ENCODE peak calls at places on chromosomes 7 and 10, in nine cellular contexts. E is HEK293T; O is astrocyte of the spinal cord; C is sciatic nerve; Z is head of caudate nucleus; Y is AG08395; X is cardiac fibroblast; U is CD8-positive, alpha-beta memory T cell; F is activated naive CD8-positive, alpha-beta T cell treated with anti-CD3 and anti-CD28 coated beads, Interleukin-2, amount 50 U/mL, for 24 hours. M is an unnamed sample.

GRCh38 chr7:112502700-112503099 is 21.9 kb downstream of the LSMEM1 start:
- DNase-seq in C (no peak), Y (no peak), O (no peak), F (no peak), E (no peak), Z (no peak), U (no peak), X (no peak), M (no peak)

GRCh38 chr7:148474421-148474820 is 116.1 kb upstream of the C7orf33 start:
- DNase-seq in Y (no peak), E (no peak), C (no peak), Z (no peak), U (no peak), F (no peak), O (no peak), X (no peak), M (no peak)

GRCh38 chr10:11009471-11010308 is 8.0 kb upstream of the CELF2 start:
- DNase-seq in E (no peak), Y (peak; percentile 21), Z (no peak), X (peak; percentile 16), O (no peak), U (no peak), F (no peak), C (no peak), M (no peak)

GRCh38 chr10:128943111-128943510 is 523.9 kb upstream of the MGMT start:
- DNase-seq in O (no peak), Y (no peak), E (no peak), X (no peak), U (no peak), C (no peak), F (no peak), Z (peak; percentile 44), M (no peak)

GRCh38 chr10:4981722-4982471 is 18.7 kb downstream of the AKR1C1 start:
- DNase-seq in F (no peak), O (peak; percentile 23), Y (no peak), E (peak; percentile 10), C (no peak), Z (no peak), X (peak; percentile 67), U (no peak), M (peak; percentile 89)

GRCh38 chr10:100793055-100793454 is 47.7 kb downstream of the PAX2 start:
- DNase-seq in Z (no peak), C (no peak), Y (no peak), E (no peak), X (no peak), F (no peak), U (no peak), O (no peak), M (peak; percentile 30)

GRCh38 chr10:43024942-43025700 is 51.7 kb upstream of the RET start:
- DNase-seq in X (no peak), U (no peak), Y (no peak), O (no peak), C (no peak), Z (no peak), F (no peak), E (no peak), M (no peak)

GRCh38 chr10:123408660-123409059 is 254.5 kb downstream of the BUB3 start:
- DNase-seq in E (no peak), C (no peak), F (no peak), X (no peak), Z (no peak), Y (no peak), U (no peak), O (no peak), M (no peak)

GRCh38 chr7:151776876-151777510 is 99.9 kb downstream of the PRKAG2 start:
- DNase-seq in X (no peak), C (no peak), O (no peak), U (no peak), Z (no peak), E (no peak), Y (no peak), F (no peak), M (no peak)

GRCh38 chr10:28366943-28367342 is 64.1 kb upstream of the MPP7 start:
- DNase-seq in Y (no peak), E (no peak), U (no peak), C (no peak), X (no peak), F (no peak), Z (no peak), O (no peak), M (peak; percentile 58)

GRCh38 chr10:44967596-44967995 is 8.0 kb downstream of the RASSF4 start:
- DNase-seq in O (no peak), C (peak; percentile 63), E (no peak), U (no peak), X (no peak), F (no peak), Z (no peak), Y (no peak), M (no peak)

GRCh38 chr7:12921751-12922345 is 234.4 kb downstream of the ARL4A start:
- DNase-seq in X (no peak), U (no peak), C (no peak), E (no peak), Y (no peak), O (no peak), Z (no peak), F (no peak), M (no peak)

GRCh38 chr7:30710669-30711068 is 28.4 kb upstream of the CRHR2 start:
- DNase-seq in F (no peak), U (no peak), X (no peak), O (no peak), C (no peak), Y (no peak), E (no peak), Z (no peak), M (no peak)

GRCh38 chr7:37916673-37917660 is at the start of gene SFRP4:
- DNase-seq in C (peak; percentile 89), X (peak; percentile 62), E (peak; percentile 64), Y (peak; percentile 60), U (no peak), Z (peak; percentile 57), O (peak; percentile 88), F (peak; percentile 4), M (peak; percentile 82)

GRCh38 chr10:98326621-98327027 is 58.6 kb upstream of the LOXL4 start:
- DNase-seq in U (no peak), C (no peak), X (no peak), Y (no peak), F (no peak), O (no peak), E (no peak), Z (no peak), M (no peak)

GRCh38 chr10:132550366-132551092 is 12.9 kb downstream of the INPP5A start:
- DNase-seq in O (no peak), Z (no peak), U (no peak), F (no peak), X (no peak), Y (no peak), E (no peak), C (peak; percentile 57), M (no peak)

GRCh38 chr10:7541137-7542087 is 125.4 kb downstream of the ITIH5 start:
- DNase-seq in Y (peak; percentile 34), U (no peak), Z (no peak), F (no peak), E (no peak), C (no peak), O (peak; percentile 60), X (peak; percentile 51), M (peak; percentile 96)

GRCh38 chr10:48361201-48361600 is 54.7 kb downstream of the MAPK8 start:
- DNase-seq in Y (no peak), C (no peak), F (no peak), E (no peak), Z (no peak), U (no peak), O (no peak), X (no peak), M (no peak)

GRCh38 chr7:158646766-158647474 is 57.7 kb downstream of the NCAPG2 start:
- DNase-seq in F (peak; percentile 17), Z (no peak), O (no peak), X (no peak), Y (no peak), E (peak; percentile 64), C (no peak), U (no peak), M (peak; percentile 45)

GRCh38 chr10:15738237-15738928 is 18.7 kb upstream of the ITGA8 start:
- DNase-seq in O (peak; percentile 54), C (no peak), Z (no peak), E (no peak), Y (peak; percentile 75), U (no peak), F (no peak), X (peak; percentile 90), M (no peak)

GRCh38 chr10:24851595-24851994 is 100.8 kb downstream of the PRTFDC1 start:
- DNase-seq in X (peak; percentile 57), C (no peak), E (no peak), F (no peak), Z (no peak), O (peak; percentile 87), U (no peak), Y (no peak), M (no peak)

GRCh38 chr10:107032700-107033401 is 131.7 kb downstream of the SORCS1 start:
- DNase-seq in Y (no peak), U (no peak), Z (no peak), X (no peak), F (no peak), C (no peak), E (peak; percentile 29), O (no peak), M (no peak)

GRCh38 chr10:14211617-14212016 is 119.1 kb downstream of the FRMD4A start:
- DNase-seq in E (no peak), Y (no peak), O (no peak), F (no peak), C (no peak), U (no peak), X (no peak), Z (no peak), M (no peak)

GRCh38 chr7:128387663-128388485 is 21.9 kb downstream of the IMPDH1 start:
- DNase-seq in U (peak; percentile 69), E (peak; percentile 93), Z (peak; percentile 80), O (peak; percentile 65), X (peak; percentile 93), F (peak; percentile 80), C (peak; percentile 92), Y (peak; percentile 94), M (peak; percentile 92)

GRCh38 chr7:1936531-1937251 is 266.6 kb downstream of the ELFN1 start:
- DNase-seq in F (no peak), C (no peak), Z (no peak), X (no peak), O (no peak), E (no peak), U (no peak), Y (no peak), M (no peak)

GRCh38 chr7:150339369-150339768 is 2.1 kb downstream of the RARRES2 start:
- DNase-seq in U (no peak), C (no peak), O (no peak), Y (no peak), Z (no peak), F (no peak), E (no peak), X (no peak), M (no peak)

GRCh38 chr10:113386005-113386404 is 166.8 kb upstream of the HABP2 start:
- DNase-seq in Z (no peak), X (peak; percentile 23), E (no peak), F (no peak), O (no peak), C (no peak), U (no peak), Y (peak; percentile 64), M (no peak)

GRCh38 chr10:100146398-100146797 is 39.4 kb downstream of the ERLIN1 start:
- DNase-seq in O (no peak), Y (no peak), U (no peak), F (no peak), E (no peak), X (no peak), Z (no peak), C (no peak), M (no peak)

GRCh38 chr7:132116369-132116768 is 459.9 kb downstream of the PLXNA4 start:
- DNase-seq in F (no peak), C (no peak), X (no peak), E (no peak), Z (no peak), U (no peak), Y (peak; percentile 34), O (no peak), M (no peak)

GRCh38 chr7:70727861-70728260 is 404.1 kb upstream of the GALNT17 start:
- DNase-seq in E (no peak), Y (no peak), X (no peak), Z (no peak), O (no peak), U (no peak), C (no peak), F (no peak), M (no peak)

GRCh38 chr10:32155075-32155516 is 98.9 kb upstream of the KIF5B start:
- DNase-seq in Z (no peak), X (peak; percentile 82), E (no peak), Y (peak; percentile 58), O (peak; percentile 86), C (no peak), F (no peak), U (no peak), M (no peak)